ENCODE peak calls at places on chromosome X, in ten cellular contexts. L, F, K, D, U, N, Z, H, A and I are unnamed samples.

GRCh38 chrX:56733459-56734046 is 4.5 kb downstream of the NBDY start:
- DNase-seq in F (peak; percentile 62), D (peak; percentile 51), Z (no peak), U (peak; percentile 48), K (peak; percentile 35), A (no peak), N (peak; percentile 17), L (peak; percentile 78), H (peak; percentile 17), I (peak; percentile 58)

GRCh38 chrX:119605398-119605738 is 856 bp downstream of the NKRF start:
- DNase-seq in U (no peak), F (peak; percentile 4), A (no peak), H (no peak), K (peak; percentile 19), D (no peak), Z (peak; percentile 20), N (peak; percentile 3), L (no peak), I (no peak)

GRCh38 chrX:105273326-105273725 is 52.8 kb upstream of the TEX13A start:
- DNase-seq in D (no peak), N (no peak), H (no peak), L (no peak), F (no peak), A (no peak), K (no peak), Z (no peak), U (no peak), I (no peak)

GRCh38 chrX:140765043-140765784 is 55.7 kb downstream of the LINC00632 start:
- DNase-seq in D (peak; percentile 71), L (peak; percentile 61), F (no peak), Z (no peak), N (no peak), U (no peak), K (no peak), A (no peak), H (no peak), I (no peak)

GRCh38 chrX:37348237-37349130 is 680 bp upstream of the PRRG1 start:
- DNase-seq in F (no peak), Z (no peak), N (no peak), K (no peak), D (peak; percentile 23), L (no peak), U (no peak), H (no peak), A (no peak), I (no peak)

GRCh38 chrX:7146703-7147430 is 645 bp upstream of the STS start:
- DNase-seq in Z (no peak), D (peak; percentile 7), F (no peak), N (no peak), A (peak; percentile 65), K (peak; percentile 16), U (no peak), H (peak; percentile 30), L (no peak), I (no peak)

GRCh38 chrX:102964941-102965340 is 27.9 kb downstream of the RAB40AL start:
- DNase-seq in H (no peak), U (no peak), K (no peak), N (no peak), F (no peak), L (no peak), Z (no peak), D (no peak), A (no peak), I (no peak)

GRCh38 chrX:8455600-8455999 is 9.0 kb upstream of the VCX3B start:
- DNase-seq in H (no peak), U (no peak), L (no peak), F (peak; percentile 2), N (no peak), Z (no peak), A (no peak), K (no peak), D (peak; percentile 4), I (no peak)

GRCh38 chrX:3548743-3549441 is 164.6 kb downstream of the PRKX start:
- DNase-seq in Z (no peak), F (peak; percentile 34), N (peak; percentile 0), K (no peak), H (no peak), U (no peak), D (peak; percentile 86), A (no peak), L (no peak), I (no peak)

GRCh38 chrX:13955095-13955647 is 74.5 kb downstream of the GEMIN8 start:
- DNase-seq in K (no peak), U (no peak), F (no peak), A (no peak), Z (no peak), N (no peak), H (no peak), D (no peak), L (no peak), I (no peak)

GRCh38 chrX:22135994-22136684 is 104.0 kb downstream of the PHEX start:
- DNase-seq in A (no peak), K (no peak), U (no peak), N (peak; percentile 11), H (peak; percentile 44), L (no peak), F (peak; percentile 79), Z (no peak), D (peak; percentile 59), I (peak; percentile 60)

GRCh38 chrX:48794993-48795501 is 6.8 kb upstream of the HDAC6 start:
- DNase-seq in K (no peak), N (no peak), L (no peak), Z (no peak), A (no peak), H (peak; percentile 28), D (peak; percentile 67), F (peak; percentile 21), U (no peak), I (no peak)

GRCh38 chrX:15761564-15762191 is 23.6 kb downstream of the CA5B start:
- DNase-seq in N (no peak), L (peak; percentile 79), D (peak; percentile 38), H (peak; percentile 44), U (no peak), A (no peak), F (no peak), K (no peak), Z (no peak), I (no peak)

GRCh38 chrX:41470706-41471105 is 23.6 kb downstream of the NYX start:
- DNase-seq in U (no peak), L (no peak), D (no peak), F (no peak), H (no peak), K (no peak), Z (no peak), A (no peak), N (no peak), I (no peak)

GRCh38 chrX:97517763-97518162 is 634.1 kb downstream of the RPA4 start:
- DNase-seq in K (no peak), U (no peak), L (no peak), F (peak; percentile 11), A (no peak), D (no peak), N (no peak), Z (no peak), H (no peak), I (no peak)

GRCh38 chrX:139766545-139766983 is 58.6 kb upstream of the MCF2 start:
- DNase-seq in N (no peak), F (no peak), U (peak; percentile 47), K (no peak), Z (no peak), D (no peak), H (no peak), L (no peak), A (no peak), I (no peak)

DNA sequence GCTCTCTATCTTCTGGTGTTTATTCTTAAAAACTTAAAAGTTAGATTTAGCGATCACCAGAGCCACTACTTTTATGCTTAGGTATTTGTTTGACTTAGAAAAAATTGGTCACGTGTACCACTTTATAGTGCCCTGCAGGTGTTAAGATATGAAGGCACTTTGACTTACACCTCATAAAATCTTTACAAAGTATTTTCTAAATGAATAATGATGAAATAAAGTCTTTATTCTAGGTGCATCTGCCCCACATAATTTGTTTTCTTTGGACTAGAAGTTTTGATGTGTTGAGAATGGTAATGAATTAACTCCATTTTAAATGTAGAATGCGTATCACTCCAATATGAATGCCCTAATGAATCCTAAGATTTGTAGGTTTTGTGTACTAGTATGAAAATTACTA is 2.9 kb downstream of the FMR1 start:
- DNase-seq in D (no peak), K (no peak), Z (no peak), F (no peak), H (no peak), U (no peak), A (no peak), L (no peak), N (no peak), I (no peak)
- H3K4me1 ChIP-seq in D (peaks cover 3% of the 10 kb centered on the region), K (peaks cover 3% of the 10 kb centered on the region), Z (peaks cover 59% of the 10 kb centered on the region), F (no peaks in the 10 kb centered on the region), H (peaks cover 10% of the 10 kb centered on the region), U (peaks cover 51% of the 10 kb centered on the region), A (peaks cover 2% of the 10 kb centered on the region), L (no peaks in the 10 kb centered on the region), N (peaks cover 69% of the 10 kb centered on the region), I (no peaks in the 10 kb centered on the region)

DNA sequence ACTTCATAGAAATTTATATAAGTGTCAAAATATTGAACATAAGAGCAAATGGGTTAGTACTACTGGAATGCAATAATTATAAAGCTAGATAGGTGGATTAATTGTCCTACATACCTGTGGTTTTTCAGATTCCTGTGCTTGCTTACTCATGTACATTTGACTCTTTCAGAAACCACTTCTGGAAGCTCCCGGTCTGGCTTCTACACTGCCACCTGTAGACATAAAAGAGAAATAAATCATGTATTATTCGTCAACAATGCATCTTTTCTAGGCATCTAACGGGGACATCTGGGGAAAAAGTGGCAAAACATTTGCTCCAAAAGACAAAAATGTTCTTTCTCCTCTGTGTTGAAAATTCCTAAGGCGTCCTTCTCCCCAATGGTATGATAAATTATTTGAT is 648.6 kb upstream of the DIPK2B start:
- DNase-seq in N (peak; percentile 61), D (peak; percentile 73), F (peak; percentile 84), U (no peak), H (peak; percentile 7), K (no peak), A (no peak), L (no peak), Z (no peak), I (no peak)
- H3K4me3 ChIP-seq in N (peak overlapping the region; percentile 68), D (no peak overlapping the region), F (peak overlapping the region; percentile 34), U (no peak overlapping the region), H (no peak overlapping the region), K (no peak overlapping the region), A (no peak overlapping the region), L (peak overlapping the region; percentile 92), Z (no peak overlapping the region), I (peak overlapping the region; percentile 62)

DNA sequence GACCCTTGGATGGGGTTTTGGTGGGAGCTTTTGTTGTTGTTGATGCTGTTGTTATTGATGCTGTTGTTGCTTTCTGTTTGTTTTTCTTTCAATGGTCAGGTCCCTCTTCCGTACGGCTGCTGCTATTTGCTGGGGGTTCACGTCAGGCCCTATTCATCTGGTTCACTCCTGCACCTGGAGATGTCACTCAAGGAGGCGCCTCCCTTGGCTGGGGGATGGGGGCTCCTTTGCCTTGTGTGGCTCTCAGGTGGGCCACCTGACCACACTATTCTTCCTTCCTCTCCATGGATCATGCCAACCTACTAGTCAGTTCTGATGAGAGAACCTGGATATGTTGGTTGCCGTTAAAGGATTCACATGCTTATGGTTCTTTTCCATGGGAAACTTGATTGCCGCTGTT is 39.1 kb upstream of the PRPS1 start:
- DNase-seq in Z (no peak), L (no peak), F (no peak), N (no peak), U (no peak), D (no peak), K (no peak), A (no peak), H (no peak), I (no peak)
- TF ChIP-seq CTCF in Z (no peak), L (no peak), F (no peak), N (no peak), U (no peak), D (no peak), K (no peak), A (no peak), H (no peak), I (no peak)

GRCh38 chrX:40326186-40326965 is 228.6 kb upstream of the BCOR start:
- DNase-seq in Z (no peak), D (no peak), U (no peak), K (no peak), H (no peak), A (no peak), F (peak; percentile 28), L (peak; percentile 84), N (no peak), I (no peak)
- H3K4me1 ChIP-seq in Z (no peaks in the 10 kb centered on the region), D (peaks cover 9% of the 10 kb centered on the region), U (no peaks in the 10 kb centered on the region), K (no peaks in the 10 kb centered on the region), H (no peaks in the 10 kb centered on the region), A (no peaks in the 10 kb centered on the region), F (no peaks in the 10 kb centered on the region), L (no peaks in the 10 kb centered on the region), N (no peaks in the 10 kb centered on the region), I (no peaks in the 10 kb centered on the region)